ENCODE peak calls at places on chromosomes 2 and 18, in five cellular contexts. J, L, R, T and Z are unnamed samples.

GRCh38 chr2:59774821-59775463 is 778.5 kb downstream of the BCL11A start:
- DNase-seq in J (no peak), L (no peak), R (no peak), T (no peak), Z (no peak)

GRCh38 chr2:109387221-109387735 is 226.5 kb downstream of the SEPTIN10 start:
- DNase-seq in J (no peak), L (no peak), R (no peak), T (no peak), Z (no peak)

GRCh38 chr18:78781601-78781960 is 198.0 kb upstream of the SALL3 start:
- DNase-seq in J (no peak), L (no peak), R (no peak), T (no peak), Z (no peak)

GRCh38 chr18:39487932-39488331 is 1922.3 kb upstream of the CELF4 start:
- DNase-seq in J (no peak), L (no peak), R (no peak), T (no peak), Z (no peak)

GRCh38 chr2:158518083-158518482 is 61.3 kb downstream of the PKP4 start:
- DNase-seq in J (no peak), L (no peak), R (peak; percentile 40), T (peak; percentile 73), Z (no peak)

GRCh38 chr18:3186678-3187658 is 32.8 kb downstream of the MYOM1 start:
- DNase-seq in J (no peak), L (no peak), R (no peak), T (peak; percentile 33), Z (no peak)

GRCh38 chr2:60499082-60499429 is 54.4 kb downstream of the BCL11A start:
- DNase-seq in J (no peak), L (no peak), R (no peak), T (no peak), Z (no peak)

GRCh38 chr2:58427572-58428285 is 186.6 kb upstream of the FANCL start:
- DNase-seq in J (no peak), L (peak; percentile 18), R (no peak), T (peak; percentile 28), Z (no peak)

GRCh38 chr18:58559427-58560186 is 69.3 kb downstream of the ALPK2 start:
- DNase-seq in J (no peak), L (no peak), R (no peak), T (peak; percentile 44), Z (no peak)

GRCh38 chr2:237324446-237325236 is 89.3 kb downstream of the COL6A3 start:
- DNase-seq in J (no peak), L (no peak), R (no peak), T (no peak), Z (no peak)

GRCh38 chr18:46771141-46771540 is 14.3 kb upstream of the ST8SIA5 start:
- DNase-seq in J (no peak), L (no peak), R (no peak), T (no peak), Z (no peak)

DNA sequence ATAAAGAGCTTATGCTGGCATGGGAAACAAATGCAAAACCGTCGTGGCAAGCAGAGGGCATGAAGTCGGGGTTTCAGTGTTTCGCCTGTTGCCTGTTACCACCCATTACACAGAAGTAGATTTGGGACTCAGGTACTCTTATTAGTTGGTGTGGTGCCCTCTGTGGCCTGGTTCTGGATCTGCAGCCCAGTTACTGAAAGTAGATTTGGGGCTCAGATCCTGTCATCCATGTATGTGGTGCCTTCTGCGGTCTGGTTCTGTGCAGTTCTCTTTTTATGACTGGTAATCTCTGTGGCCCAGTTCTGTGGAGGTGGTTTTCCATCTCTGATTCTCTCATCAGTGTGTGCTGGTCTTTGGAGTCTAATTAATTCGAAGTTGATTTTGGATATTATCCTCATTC is 45.2 kb downstream of the ADNP2 start:
- DNase-seq in J (no peak), L (no peak), R (no peak), T (peak; percentile 29), Z (no peak)
- TF ChIP-seq CTCF in J (no peak), L (peak; percentile 32), R (peak; percentile 51), T (peak; percentile 45), Z (peak; percentile 73)

GRCh38 chr2:36594849-36595248 is 3.1 kb downstream of the FEZ2 start:
- DNase-seq in J (no peak), L (no peak), R (no peak), T (no peak), Z (no peak)

GRCh38 chr2:36597003-36597531 is 901 bp downstream of the FEZ2 start:
- DNase-seq in J (no peak), L (peak; percentile 4), R (no peak), T (no peak), Z (no peak)

GRCh38 chr2:36596397-36596796 is 1.6 kb downstream of the FEZ2 start:
- DNase-seq in J (no peak), L (no peak), R (no peak), T (no peak), Z (no peak)

GRCh38 chr2:36597532-36598377 is at the start of gene FEZ2:
- DNase-seq in J (peak; percentile 45), L (peak; percentile 76), R (peak; percentile 78), T (peak; percentile 76), Z (peak; percentile 69)
- TF ChIP-seq CTCF in J (no peak), L (no peak), R (no peak), T (no peak), Z (no peak)

GRCh38 chr18:62715439-62715792 is at the start of gene PHLPP1:
- DNase-seq in J (no peak), L (no peak), R (no peak), T (no peak), Z (no peak)

GRCh38 chr18:62713651-62714247 is 1.6 kb upstream of the PHLPP1 start:
- DNase-seq in J (no peak), L (no peak), R (no peak), T (no peak), Z (no peak)

GRCh38 chr18:62714671-62715438 is 486 bp upstream of the PHLPP1 start:
- DNase-seq in J (peak; percentile 99), L (peak; percentile 99), R (peak; percentile 100), T (peak; percentile 100), Z (peak; percentile 99)

GRCh38 chr18:62711781-62712180 is 3.6 kb upstream of the PHLPP1 start:
- DNase-seq in J (no peak), L (no peak), R (no peak), T (no peak), Z (no peak)

GRCh38 chr18:62710417-62710816 is 4.9 kb upstream of the PHLPP1 start:
- DNase-seq in J (no peak), L (peak; percentile 22), R (peak; percentile 28), T (no peak), Z (peak; percentile 55)
- TF ChIP-seq CTCF in J (no peak), L (no peak), R (no peak), T (no peak), Z (peak; percentile 43)

DNA sequence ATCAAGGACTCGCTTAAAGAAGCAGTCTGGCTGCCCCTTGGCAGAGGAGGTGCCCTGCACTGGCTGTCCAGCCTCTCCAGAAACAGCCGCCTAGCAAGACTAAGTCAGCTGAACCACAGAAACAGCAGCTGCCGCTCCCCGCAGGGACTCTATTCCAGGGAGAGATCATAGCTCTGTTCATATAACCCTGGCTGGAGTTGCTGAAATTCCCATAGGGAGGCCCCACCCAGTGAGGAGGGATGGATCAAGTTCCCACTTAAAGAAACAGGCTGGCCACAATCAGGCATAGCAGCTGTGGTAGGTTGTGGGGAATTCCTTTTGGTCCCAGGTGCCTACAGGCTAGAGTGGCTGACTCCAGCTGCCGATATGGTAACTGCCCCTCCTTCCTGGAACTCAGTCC is 74.2 kb upstream of the MC4R start:
- DNase-seq in J (no peak), L (no peak), R (peak; percentile 2), T (no peak), Z (no peak)
- TF ChIP-seq CTCF in J (no peak), L (no peak), R (no peak), T (no peak), Z (no peak)

GRCh38 chr2:231099918-231100317 is 24.9 kb downstream of the HTR2B start:
- DNase-seq in J (no peak), L (no peak), R (no peak), T (peak; percentile 10), Z (no peak)
- TF ChIP-seq CTCF in J (no peak), L (no peak), R (no peak), T (no peak), Z (peak; percentile 69)

GRCh38 chr18:56475250-56475649 is 163.1 kb downstream of the TXNL1 start:
- DNase-seq in J (no peak), L (peak; percentile 9), R (no peak), T (peak; percentile 34), Z (no peak)
- TF ChIP-seq CTCF in J (no peak), L (no peak), R (no peak), T (no peak), Z (no peak)

GRCh38 chr2:152646264-152646663 is 71.0 kb downstream of the PRPF40A start:
- DNase-seq in J (no peak), L (no peak), R (no peak), T (no peak), Z (no peak)

GRCh38 chr2:152649997-152650396 is 67.3 kb downstream of the PRPF40A start:
- DNase-seq in J (no peak), L (no peak), R (no peak), T (no peak), Z (no peak)

GRCh38 chr2:152646775-152647174 is 70.5 kb downstream of the PRPF40A start:
- DNase-seq in J (no peak), L (peak; percentile 87), R (peak; percentile 81), T (peak; percentile 90), Z (peak; percentile 95)

GRCh38 chr2:152647417-152648010 is 69.7 kb downstream of the PRPF40A start:
- DNase-seq in J (peak; percentile 48), L (no peak), R (peak; percentile 60), T (no peak), Z (no peak)

DNA sequence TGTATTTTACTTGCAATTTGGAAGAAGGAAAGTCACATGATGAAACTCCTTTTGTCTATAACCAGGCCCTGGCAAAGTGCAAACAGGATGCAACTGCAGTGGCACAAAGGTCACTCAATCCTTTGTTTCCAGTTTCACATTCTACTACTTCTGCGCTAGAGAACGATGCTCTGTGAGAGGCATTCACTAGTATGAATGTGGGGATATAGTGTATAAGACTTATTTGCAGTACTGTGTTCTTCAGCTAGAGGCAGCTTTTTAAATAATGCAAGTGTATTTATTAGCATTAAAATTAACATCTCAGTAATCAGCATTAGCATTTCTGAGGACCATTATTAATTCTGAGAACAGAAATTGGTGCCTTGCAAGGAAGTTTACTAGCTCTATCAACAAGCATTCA is 68.9 kb downstream of the PRPF40A start:
- DNase-seq in J (no peak), L (no peak), R (no peak), T (peak; percentile 29), Z (no peak)
- TF ChIP-seq CTCF in J (no peak), L (peak; percentile 19), R (peak; percentile 6), T (peak; percentile 32), Z (peak; percentile 64)

GRCh38 chr2:97774425-97774824 is 61.0 kb downstream of the ZAP70 start:
- DNase-seq in J (no peak), L (no peak), R (no peak), T (peak; percentile 29), Z (no peak)
- TF ChIP-seq CTCF in J (no peak), L (no peak), R (peak; percentile 33), T (peak; percentile 54), Z (no peak)

DNA sequence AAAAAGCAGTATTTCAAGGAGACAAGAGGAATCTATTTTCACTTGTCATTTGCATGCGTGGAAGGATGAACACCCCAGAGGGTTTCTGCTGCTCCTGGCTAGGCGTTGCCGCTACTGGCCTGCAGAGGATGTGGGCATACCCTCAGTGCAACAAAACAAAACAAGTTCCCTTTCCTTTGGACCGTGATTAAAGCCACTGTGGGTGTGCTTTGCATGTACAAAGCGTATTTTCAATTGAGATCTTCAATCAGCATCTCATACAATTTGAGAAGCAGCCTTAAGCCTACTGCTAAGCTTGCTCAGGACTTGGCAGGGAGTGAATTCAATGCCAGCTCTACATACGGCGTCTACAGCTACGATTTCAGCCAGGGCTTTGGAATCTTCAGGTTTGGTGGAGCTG is 298.4 kb downstream of the LPIN1 start:
- DNase-seq in J (no peak), L (no peak), R (no peak), T (no peak), Z (no peak)
- TF ChIP-seq CTCF in J (no peak), L (no peak), R (no peak), T (no peak), Z (no peak)